ENCODE peak calls at places on chromosomes 2 and 18, in six cellular contexts. Y is lower lobe of right lung, H is right lobe of liver, G is HepG2, J is neural progenitor cell, V is cardiac muscle cell. D is an unnamed sample. For H3K36me3 and H3K4me1, the result is how much of the 10 kb centered on the place peaks cover.

GRCh38 chr2:79892123-79892522 is 379.3 kb downstream of the CTNNA2 start:
- DNase-seq in Y (no peak), H (no peak), G (no peak), J (no peak), V (no peak), D (no peak)

GRCh38 chr2:96601382-96602292 is 36.5 kb downstream of the KANSL3 start:
- DNase-seq in Y (no peak), H (peak), G (peak), J (no peak), V (no peak), D (no peak)

GRCh38 chr2:242053921-242054320 is 184.4 kb downstream of the RTP5 start:
- DNase-seq in Y (no peak), H (no peak), G (no peak), J (no peak), V (no peak), D (no peak)

GRCh38 chr2:171347158-171347557 is 86.6 kb downstream of the METTL8 start:
- DNase-seq in Y (no peak), H (no peak), G (no peak), J (no peak), V (peak), D (no peak)

GRCh38 chr2:171160630-171161424 is at the start of gene TLK1:
- DNase-seq in Y (peak), H (peak), G (peak), J (peak), V (peak), D (peak)

GRCh38 chr18:59579509-59579908 is 117.7 kb downstream of the CCBE1 start:
- DNase-seq in Y (no peak), H (no peak), G (no peak), J (no peak), V (no peak), D (no peak)

GRCh38 chr18:73419531-73419930 is 551.7 kb upstream of the NETO1 start:
- DNase-seq in Y (no peak), H (no peak), G (no peak), J (no peak), V (no peak), D (no peak)

GRCh38 chr2:174048238-174048637 is 83.1 kb upstream of the SP3 start:
- DNase-seq in Y (no peak), H (no peak), G (no peak), J (no peak), V (no peak), D (no peak)

GRCh38 chr2:119646149-119646548 is 32.9 kb upstream of the TMEM177 start:
- DNase-seq in Y (no peak), H (no peak), G (no peak), J (no peak), V (no peak), D (no peak)

GRCh38 chr2:211435331-211435730 is 878.9 kb downstream of the CPS1 start:
- DNase-seq in Y (no peak), H (no peak), G (no peak), J (peak), V (peak), D (no peak)

GRCh38 chr18:12422936-12423335 is 15.2 kb downstream of the PRELID3A start:
- DNase-seq in Y (no peak), H (no peak), G (peak), J (peak), V (no peak), D (no peak)

GRCh38 chr2:135276525-135276924 is 224.4 kb downstream of the RAB3GAP1 start:
- DNase-seq in Y (no peak), H (no peak), G (peak), J (no peak), V (no peak), D (no peak)

GRCh38 chr2:131572175-131572574 is 44.5 kb downstream of the CCDC74A start:
- DNase-seq in Y (no peak), H (no peak), G (no peak), J (no peak), V (no peak), D (no peak)

GRCh38 chr2:96103388-96103705 is 13.0 kb downstream of the ADRA2B start:
- DNase-seq in Y (peak), H (no peak), G (no peak), J (no peak), V (no peak), D (peak)

GRCh38 chr2:114937366-114937930 is 495.0 kb downstream of the DPP10 start:
- DNase-seq in Y (no peak), H (no peak), G (no peak), J (no peak), V (no peak), D (no peak)

GRCh38 chr18:8704361-8705279 is 736 bp upstream of the MTCL1 start:
- DNase-seq in Y (peak), H (peak), G (peak), J (peak), V (peak), D (peak)

GRCh38 chr2:28663359-28663758 is 88.3 kb upstream of the PPP1CB start:
- DNase-seq in Y (no peak), H (no peak), G (peak), J (no peak), V (no peak), D (no peak)

GRCh38 chr2:174764281-174765063 is at the start of gene CHRNA1:
- DNase-seq in Y (no peak), H (no peak), G (no peak), J (no peak), V (no peak), D (no peak)

DNA sequence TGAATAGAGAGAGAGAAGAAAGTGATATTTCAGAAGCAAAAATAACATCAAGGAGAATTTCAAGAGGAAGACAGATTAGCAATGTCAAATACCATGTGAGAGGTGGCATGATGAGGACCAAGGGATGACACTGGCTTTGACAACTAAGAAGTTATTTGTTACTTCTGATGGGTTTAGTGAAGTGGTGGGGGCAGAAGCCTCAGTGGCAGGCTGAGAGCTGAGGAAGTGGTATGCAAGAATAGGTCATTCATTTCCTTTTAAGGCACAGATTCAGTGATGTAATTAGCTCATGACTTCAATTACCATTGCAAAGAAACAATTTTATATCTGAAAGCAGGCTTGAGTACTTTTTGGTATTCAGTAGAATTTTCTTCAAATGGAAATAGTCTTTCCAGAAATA is 28.0 kb downstream of the GEMIN6 start:
- DNase-seq in Y (no peak), H (no peak), G (no peak), J (no peak), V (no peak), D (no peak)
- H3K36me3 ChIP-seq in Y (under half), H (under half), G (under half), J (under half), V (under half), D (under half)

GRCh38 chr2:217313386-217313785 is 453.5 kb upstream of the TNP1 start:
- DNase-seq in Y (no peak), H (no peak), G (no peak), J (no peak), V (no peak), D (no peak)

GRCh38 chr2:217316743-217317142 is 456.9 kb upstream of the TNP1 start:
- DNase-seq in Y (no peak), H (no peak), G (no peak), J (no peak), V (no peak), D (no peak)

GRCh38 chr2:217309056-217309455 is 449.2 kb upstream of the TNP1 start:
- DNase-seq in Y (no peak), H (no peak), G (no peak), J (no peak), V (no peak), D (no peak)

DNA sequence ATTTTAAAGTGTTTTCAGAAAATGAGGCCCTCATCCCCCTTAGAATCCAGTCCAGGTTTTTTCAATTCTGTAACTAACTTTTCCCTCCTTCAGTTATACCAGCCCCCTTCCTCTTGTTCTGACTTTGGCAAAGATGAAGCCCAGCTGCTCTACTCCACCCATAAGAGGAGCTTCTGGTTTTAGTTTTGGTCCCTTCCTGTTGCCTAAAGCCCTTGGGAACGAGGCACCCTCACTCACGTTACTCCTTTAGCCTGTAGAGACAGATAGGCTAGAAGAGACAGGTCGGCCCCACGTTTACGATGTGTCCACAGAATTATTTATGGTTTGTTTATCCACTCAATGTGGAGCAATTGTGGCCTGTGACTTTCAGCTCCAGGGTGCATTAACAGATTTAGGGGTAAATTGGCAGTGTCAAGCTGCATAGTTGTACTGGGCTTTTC is 454.2 kb upstream of the TNP1 start:
- DNase-seq in Y (no peak), H (no peak), G (no peak), J (no peak), V (no peak), D (no peak)
- H3K4me1 ChIP-seq in Y (under half), H (under half), G (under half), J (under half), V (under half), D (under half)

DNA sequence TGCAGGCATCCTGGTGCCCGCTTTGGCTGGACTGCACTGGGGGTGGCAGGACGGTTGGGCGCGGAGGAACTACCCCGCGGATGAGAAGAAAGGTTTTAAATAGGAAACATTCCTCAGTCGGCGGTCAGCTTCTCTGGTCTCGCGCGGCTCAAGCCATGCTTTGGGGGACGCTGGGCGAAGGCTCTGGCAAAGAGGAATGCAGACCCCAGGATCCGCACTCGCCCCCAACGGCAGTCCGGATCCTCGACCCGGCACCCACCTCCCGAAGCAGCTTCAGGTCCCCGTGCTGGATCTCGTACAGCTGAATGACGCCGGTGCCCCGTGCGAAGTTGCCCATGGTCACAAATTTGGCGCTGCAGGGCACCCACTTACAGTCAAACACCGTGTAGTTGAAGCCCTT is 686 bp upstream of the PNO1 start:
- DNase-seq in Y (peak), H (peak), G (no peak), J (peak), V (peak), D (no peak)
- TF ChIP-seq CTCF in Y (no peak), H (no peak), G (no peak), J (no peak), V (no peak), D (no peak)

GRCh38 chr2:159362816-159363251 is 76.3 kb upstream of the WDSUB1 start:
- DNase-seq in Y (no peak), H (no peak), G (peak), J (no peak), V (no peak), D (no peak)
- H3K36me3 ChIP-seq in Y (half or more), H (under half), G (under half), J (under half), V (under half), D (half or more)

GRCh38 chr2:9203876-9204275 is 2.7 kb upstream of the ASAP2 start:
- DNase-seq in Y (no peak), H (no peak), G (no peak), J (no peak), V (no peak), D (no peak)
- H3K4me1 ChIP-seq in Y (under half), H (under half), G (half or more), J (under half), V (under half), D (under half)

GRCh38 chr2:230809677-230810251 is 55.0 kb upstream of the ITM2C start:
- DNase-seq in Y (no peak), H (no peak), G (no peak), J (no peak), V (no peak), D (no peak)
- TF ChIP-seq CTCF in Y (no peak), H (peak), G (no peak), J (peak), V (peak), D (no peak)

DNA sequence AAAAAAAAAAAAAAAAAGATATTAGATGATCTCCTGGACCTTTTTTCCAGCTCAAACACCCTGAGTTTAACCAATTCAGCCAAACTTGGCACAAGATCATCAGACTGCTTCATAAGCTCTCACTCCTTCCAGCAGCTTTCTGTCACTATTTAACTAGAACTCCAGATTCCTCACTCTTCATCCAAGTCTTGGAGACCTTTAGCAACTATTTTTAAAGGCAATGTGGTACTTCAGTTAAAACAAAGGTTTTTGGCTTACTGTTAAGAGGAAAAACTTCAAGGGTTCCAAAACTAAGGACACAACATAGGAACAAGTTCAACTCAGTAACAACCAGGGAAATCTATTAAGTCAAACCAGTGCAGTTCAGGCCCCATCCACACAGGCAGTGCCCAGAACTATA is 23.2 kb downstream of the LAMA1 start:
- DNase-seq in Y (no peak), H (no peak), G (no peak), J (no peak), V (no peak), D (no peak)
- H3K36me3 ChIP-seq in Y (under half), H (under half), G (under half), J (under half), V (under half), D (under half)

GRCh38 chr2:152433289-152433688 is 98.3 kb downstream of the FMNL2 start:
- DNase-seq in Y (no peak), H (no peak), G (no peak), J (no peak), V (no peak), D (no peak)

GRCh38 chr2:152433814-152434213 is 98.8 kb downstream of the FMNL2 start:
- DNase-seq in Y (no peak), H (no peak), G (no peak), J (no peak), V (no peak), D (no peak)

GRCh38 chr2:152431370-152432098 is 96.6 kb downstream of the FMNL2 start:
- DNase-seq in Y (no peak), H (no peak), G (no peak), J (no peak), V (no peak), D (no peak)

GRCh38 chr2:152432206-152432653 is 97.3 kb downstream of the FMNL2 start:
- DNase-seq in Y (no peak), H (no peak), G (peak), J (no peak), V (no peak), D (no peak)

DNA sequence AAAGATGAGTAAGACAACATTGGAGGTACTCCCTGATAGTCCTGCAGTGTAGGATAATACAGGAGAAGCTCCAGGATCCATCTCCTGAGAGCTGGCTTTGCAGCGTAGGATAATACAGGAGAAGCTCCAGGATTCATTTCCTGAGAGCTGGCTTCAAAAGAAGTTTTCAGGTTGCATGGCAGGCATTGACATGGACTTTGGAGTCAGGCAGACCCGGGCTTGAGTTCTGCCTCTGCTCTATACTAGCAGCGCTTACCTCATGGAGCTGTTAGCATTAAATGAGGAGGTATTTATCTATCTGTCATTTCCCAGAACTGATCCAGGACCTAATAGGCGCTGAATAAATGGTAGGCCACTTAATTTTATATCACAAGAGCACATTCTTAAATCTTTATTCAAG is 97.8 kb downstream of the FMNL2 start:
- DNase-seq in Y (no peak), H (no peak), G (peak), J (no peak), V (no peak), D (no peak)
- H3K4me1 ChIP-seq in Y (under half), H (under half), G (half or more), J (half or more), V (under half), D (under half)

GRCh38 chr18:713135-713490 is 683 bp upstream of the ENOSF1 start:
- DNase-seq in Y (no peak), H (peak), G (no peak), J (no peak), V (no peak), D (no peak)

GRCh38 chr18:712401-713134 is at the start of gene ENOSF1:
- DNase-seq in Y (peak), H (peak), G (peak), J (peak), V (peak), D (peak)

GRCh38 chr18:710418-711300 is 1.8 kb downstream of the ENOSF1 start:
- DNase-seq in Y (no peak), H (no peak), G (no peak), J (no peak), V (peak), D (no peak)

GRCh38 chr18:711330-711692 is 1.1 kb downstream of the ENOSF1 start:
- DNase-seq in Y (no peak), H (no peak), G (no peak), J (peak), V (no peak), D (no peak)

DNA sequence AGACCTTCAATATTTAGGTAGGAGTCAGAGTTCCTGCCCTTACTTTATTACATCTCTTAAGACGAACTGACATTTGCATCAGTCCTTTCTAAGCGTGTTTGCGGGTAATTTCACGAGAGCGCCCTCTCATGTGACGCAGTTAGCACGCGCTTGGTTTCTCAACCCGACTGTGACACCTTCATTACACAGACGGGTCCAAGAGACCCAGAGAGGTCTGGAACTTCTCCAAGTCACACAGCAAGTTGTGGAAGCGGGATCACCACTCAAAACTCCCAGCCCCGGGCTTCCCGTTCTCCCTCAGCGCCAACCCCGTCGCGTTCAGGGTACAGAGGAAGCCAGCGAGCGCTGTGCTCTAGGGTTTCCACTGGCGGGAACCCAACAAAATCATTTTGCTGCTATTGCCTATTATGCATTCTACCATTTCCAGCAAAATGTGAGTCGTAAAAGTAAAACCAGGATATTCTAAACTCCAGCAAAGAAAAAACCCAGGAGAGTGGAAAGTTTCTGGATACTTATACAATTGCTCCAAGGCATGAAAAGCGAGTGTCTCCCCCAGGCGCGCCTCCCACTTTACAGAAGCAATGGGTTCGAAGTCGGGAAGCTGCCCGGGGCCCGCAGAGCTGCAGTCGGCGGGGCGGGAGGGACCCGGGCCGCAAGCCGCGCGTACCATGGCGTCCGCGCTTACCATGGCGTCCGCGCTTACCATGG is 583 bp downstream of the ENOSF1 start:
- DNase-seq in Y (peak), H (peak), G (peak), J (peak), V (peak), D (peak)
- TF ChIP-seq CTCF in Y (no peak), H (peak), G (peak), J (no peak), V (no peak), D (no peak)

DNA sequence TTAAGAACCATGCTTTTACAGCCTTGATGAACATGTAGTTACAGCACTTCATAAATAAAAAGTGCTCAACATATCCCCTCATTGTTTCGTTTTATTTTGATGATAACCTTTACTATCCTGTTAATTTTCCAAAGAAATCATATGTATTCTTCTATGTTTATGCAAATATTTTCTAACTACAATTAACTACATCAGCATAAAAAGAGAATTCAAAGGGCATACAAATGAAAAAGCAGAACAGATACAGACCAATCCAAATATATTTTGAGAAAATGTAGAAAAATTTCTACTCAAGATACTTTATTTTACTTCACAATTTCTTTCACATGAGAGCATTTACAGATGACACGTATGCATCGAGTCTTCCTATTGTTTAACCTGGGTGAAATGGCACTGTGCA is 69.1 kb downstream of the MBD2 start:
- DNase-seq in Y (no peak), H (no peak), G (no peak), J (no peak), V (no peak), D (no peak)
- H3K36me3 ChIP-seq in Y (half or more), H (under half), G (under half), J (under half), V (under half), D (under half)

D was measured in tibial artery.